ENCODE peak calls at places on chromosome 6, in eight cellular contexts. X is OCI-LY7; P is activated T-helper 9 cell treated with anti-CD3 and anti-CD28 coated beads, Interleukin-2, amount 50 U/mL, for 16 hours; N is NT2/D1; F is T-cell; I is NCI-H2081; D is T follicular helper cell; M is heart left ventricle. Q is an unnamed sample.

GRCh38 chr6:18441253-18441979 is 54.3 kb downstream of the RNF144B start:
- DNase-seq in X (peak), P (no peak), N (no peak), F (no peak), I (no peak), D (no peak), M (no peak), Q (no peak)

GRCh38 chr6:31467151-31467550 is 30.8 kb upstream of the MICB start:
- DNase-seq in X (no peak), P (no peak), N (no peak), F (no peak), I (no peak), D (no peak), M (no peak), Q (no peak)

GRCh38 chr6:54579011-54579410 is 267.6 kb upstream of the FAM83B start:
- DNase-seq in X (no peak), P (no peak), N (peak), F (no peak), I (no peak), D (no peak), M (no peak), Q (no peak)

GRCh38 chr6:131061771-131062160 is 1.3 kb downstream of the EPB41L2 start:
- DNase-seq in X (peak), P (no peak), N (no peak), F (no peak), I (no peak), D (no peak), M (no peak), Q (no peak)

GRCh38 chr6:88368071-88368787 is 202.1 kb upstream of the CNR1 start:
- DNase-seq in X (no peak), P (no peak), N (no peak), F (no peak), I (no peak), D (no peak), M (no peak), Q (no peak)

GRCh38 chr6:64084201-64084663 is 448.6 kb downstream of the PHF3 start:
- DNase-seq in X (no peak), P (no peak), N (no peak), F (no peak), I (no peak), D (no peak), M (no peak), Q (no peak)

GRCh38 chr6:116217069-116217468 is 36.8 kb downstream of the TSPYL4 start:
- DNase-seq in X (peak), P (no peak), N (no peak), F (no peak), I (peak), D (no peak), M (no peak), Q (no peak)

GRCh38 chr6:29631209-29631810 is 1.7 kb downstream of the GABBR1 start:
- DNase-seq in X (no peak), P (no peak), N (no peak), F (no peak), I (no peak), D (no peak), M (no peak), Q (no peak)

GRCh38 chr6:36204068-36204753 is 7.7 kb downstream of the BRPF3 start:
- DNase-seq in X (peak), P (peak), N (no peak), F (peak), I (no peak), D (peak), M (no peak), Q (peak)

GRCh38 chr6:11971154-11971553 is 41.0 kb upstream of the HIVEP1 start:
- DNase-seq in X (no peak), P (no peak), N (no peak), F (no peak), I (no peak), D (no peak), M (no peak), Q (no peak)

GRCh38 chr6:40170856-40171255 is 236.6 kb upstream of the MOCS1 start:
- DNase-seq in X (no peak), P (no peak), N (no peak), F (no peak), I (no peak), D (no peak), M (no peak), Q (no peak)

GRCh38 chr6:144753023-144753705 is 468.0 kb downstream of the UTRN start:
- DNase-seq in X (peak), P (no peak), N (no peak), F (no peak), I (no peak), D (no peak), M (no peak), Q (no peak)

GRCh38 chr6:164133095-164133494 is 718.6 kb downstream of the QKI start:
- DNase-seq in X (no peak), P (no peak), N (no peak), F (no peak), I (no peak), D (no peak), M (no peak), Q (no peak)